ENCODE peak calls at places on chromosomes 12 and 14, in nine cellular contexts. V is mucosa of gallbladder; Q is amygdala; X is CD8-positive, alpha-beta memory T cell; T is kidney tubule cell; R is NCI-H226; Y is germinal center; H is cardiac fibroblast; B is T-helper 2 cell. G is an unnamed sample.

GRCh38 chr14:76123426-76124095 is 28.2 kb upstream of the GPATCH2L start:
- DNase-seq in V (no peak), Q (no peak), X (no peak), T (no peak), R (no peak), Y (no peak), H (no peak), B (no peak), G (no peak)

GRCh38 chr12:110627500-110628195 is 13.7 kb downstream of the TCTN1 start:
- DNase-seq in V (no peak), Q (no peak), X (no peak), T (no peak), R (no peak), Y (peak), H (no peak), B (no peak), G (no peak)

GRCh38 chr12:25388216-25388615 is 137.5 kb upstream of the KRAS start:
- DNase-seq in V (no peak), Q (no peak), X (peak), T (peak), R (peak), Y (no peak), H (no peak), B (peak), G (no peak)

GRCh38 chr12:33614630-33615029 is 175.0 kb upstream of the SYT10 start:
- DNase-seq in V (no peak), Q (no peak), X (no peak), T (no peak), R (no peak), Y (no peak), H (no peak), B (no peak), G (no peak)

GRCh38 chr12:88393017-88393767 is 187.1 kb downstream of the KITLG start:
- DNase-seq in V (no peak), Q (no peak), X (no peak), T (peak), R (peak), Y (peak), H (peak), B (peak), G (no peak)

GRCh38 chr14:96001866-96002510 is 37.2 kb upstream of the C14orf132 start:
- DNase-seq in V (no peak), Q (no peak), X (no peak), T (peak), R (no peak), Y (no peak), H (no peak), B (no peak), G (no peak)

GRCh38 chr12:96425973-96426372 is 25.7 kb upstream of the CDK17 start:
- DNase-seq in V (no peak), Q (no peak), X (no peak), T (no peak), R (peak), Y (no peak), H (peak), B (peak), G (no peak)

GRCh38 chr14:40216976-40217375 is 784.7 kb upstream of the FBXO33 start:
- DNase-seq in V (no peak), Q (no peak), X (no peak), T (no peak), R (no peak), Y (no peak), H (no peak), B (no peak), G (no peak)

GRCh38 chr14:68741839-68742470 is 50.9 kb downstream of the ZFP36L1 start:
- DNase-seq in V (no peak), Q (no peak), X (no peak), T (no peak), R (no peak), Y (peak), H (no peak), B (no peak), G (no peak)

GRCh38 chr14:32494566-32495434 is 165.7 kb downstream of the AKAP6 start:
- DNase-seq in V (no peak), Q (no peak), X (no peak), T (no peak), R (no peak), Y (no peak), H (no peak), B (no peak), G (no peak)

GRCh38 chr12:6759741-6760140 is 6.4 kb upstream of the PTMS start:
- DNase-seq in V (no peak), Q (no peak), X (no peak), T (no peak), R (no peak), Y (no peak), H (no peak), B (no peak), G (no peak)

GRCh38 chr12:132445884-132446471 is 44.0 kb upstream of the FBRSL1 start:
- DNase-seq in V (peak), Q (peak), X (peak), T (peak), R (peak), Y (peak), H (peak), B (peak), G (peak)

GRCh38 chr12:104605685-104606084 is 148.9 kb downstream of the CHST11 start:
- DNase-seq in V (peak), Q (peak), X (no peak), T (no peak), R (no peak), Y (no peak), H (peak), B (peak), G (no peak)

GRCh38 chr14:81269100-81269978 is 48.6 kb upstream of the GTF2A1 start:
- DNase-seq in V (peak), Q (no peak), X (peak), T (peak), R (peak), Y (peak), H (peak), B (peak), G (no peak)

GRCh38 chr12:90575995-90576394 is 379.0 kb downstream of the CCER1 start:
- DNase-seq in V (no peak), Q (no peak), X (no peak), T (no peak), R (no peak), Y (no peak), H (peak), B (no peak), G (no peak)

GRCh38 chr12:75481013-75481705 is 604 bp downstream of the GLIPR1 start:
- DNase-seq in V (no peak), Q (no peak), X (no peak), T (peak), R (no peak), Y (peak), H (peak), B (no peak), G (no peak)

GRCh38 chr14:69554500-69554899 is 20.2 kb downstream of the CCDC177 start:
- DNase-seq in V (peak), Q (no peak), X (no peak), T (no peak), R (no peak), Y (no peak), H (peak), B (no peak), G (no peak)

GRCh38 chr14:90593254-90594040 is 196.6 kb downstream of the CALM1 start:
- DNase-seq in V (no peak), Q (no peak), X (no peak), T (no peak), R (no peak), Y (no peak), H (no peak), B (no peak), G (no peak)

GRCh38 chr12:117441751-117442150 is 80.3 kb upstream of the NOS1 start:
- DNase-seq in V (peak), Q (peak), X (no peak), T (peak), R (no peak), Y (no peak), H (no peak), B (no peak), G (no peak)

GRCh38 chr14:26833777-26834176 is 235.9 kb upstream of the NOVA1 start:
- DNase-seq in V (no peak), Q (no peak), X (no peak), T (no peak), R (no peak), Y (no peak), H (no peak), B (no peak), G (no peak)

GRCh38 chr14:96177766-96178377 is 26.8 kb upstream of the BDKRB2 start:
- DNase-seq in V (no peak), Q (no peak), X (no peak), T (no peak), R (no peak), Y (no peak), H (peak), B (no peak), G (no peak)

GRCh38 chr12:112473056-112473455 is 54.3 kb downstream of the PTPN11 start:
- DNase-seq in V (no peak), Q (no peak), X (no peak), T (no peak), R (no peak), Y (peak), H (no peak), B (peak), G (no peak)

GRCh38 chr12:19969476-19969875 is 398.9 kb upstream of the PDE3A start:
- DNase-seq in V (no peak), Q (no peak), X (no peak), T (no peak), R (no peak), Y (no peak), H (no peak), B (no peak), G (no peak)

GRCh38 chr12:82758743-82759142 is 72.0 kb downstream of the TMTC2 start:
- DNase-seq in V (no peak), Q (no peak), X (no peak), T (no peak), R (no peak), Y (no peak), H (peak), B (no peak), G (no peak)

GRCh38 chr12:121783771-121784170 is 9.7 kb downstream of the RHOF start:
- DNase-seq in V (no peak), Q (no peak), X (no peak), T (peak), R (peak), Y (no peak), H (no peak), B (no peak), G (no peak)

GRCh38 chr12:28278499-28278898 is 88.2 kb downstream of the CCDC91 start:
- DNase-seq in V (no peak), Q (no peak), X (no peak), T (no peak), R (no peak), Y (no peak), H (no peak), B (no peak), G (no peak)

GRCh38 chr12:47742253-47742825 is 16.3 kb downstream of the RAPGEF3 start:
- DNase-seq in V (no peak), Q (no peak), X (peak), T (peak), R (no peak), Y (peak), H (peak), B (peak), G (peak)

GRCh38 chr14:101458536-101459391 is 102.5 kb upstream of the DIO3 start:
- DNase-seq in V (no peak), Q (no peak), X (no peak), T (no peak), R (no peak), Y (no peak), H (no peak), B (no peak), G (no peak)

GRCh38 chr14:89723930-89724915 is 230.3 kb downstream of the EFCAB11 start:
- DNase-seq in V (no peak), Q (no peak), X (peak), T (no peak), R (no peak), Y (peak), H (no peak), B (peak), G (no peak)

GRCh38 chr14:26138764-26139445 is 458.9 kb downstream of the NOVA1 start:
- DNase-seq in V (peak), Q (no peak), X (no peak), T (peak), R (no peak), Y (no peak), H (peak), B (no peak), G (no peak)

GRCh38 chr14:74932401-74932901 is 9.4 kb upstream of the RPS6KL1 start:
- DNase-seq in V (no peak), Q (no peak), X (no peak), T (no peak), R (peak), Y (no peak), H (peak), B (no peak), G (no peak)

GRCh38 chr12:94149781-94150482 is 1.6 kb downstream of the PLXNC1 start:
- DNase-seq in V (peak), Q (no peak), X (peak), T (no peak), R (no peak), Y (no peak), H (peak), B (peak), G (no peak)

GRCh38 chr14:99996951-99997571 is 68.2 kb upstream of the EVL start:
- DNase-seq in V (no peak), Q (no peak), X (no peak), T (peak), R (peak), Y (no peak), H (no peak), B (no peak), G (no peak)

GRCh38 chr12:94963649-94964048 is 39.8 kb downstream of the NDUFA12 start:
- DNase-seq in V (no peak), Q (no peak), X (no peak), T (no peak), R (no peak), Y (no peak), H (no peak), B (no peak), G (no peak)

GRCh38 chr14:64968167-64968566 is 4.0 kb downstream of the RAB15 start:
- DNase-seq in V (no peak), Q (no peak), X (no peak), T (no peak), R (no peak), Y (no peak), H (no peak), B (no peak), G (no peak)

GRCh38 chr12:47155457-47156166 is 75.9 kb upstream of the AMIGO2 start:
- DNase-seq in V (no peak), Q (no peak), X (peak), T (no peak), R (peak), Y (no peak), H (peak), B (peak), G (no peak)

G was measured in activated effector memory CD4-positive, alpha-beta T cell treated with Interleukin-2 at 50 U/mL for 16 hours.